ENCODE peak calls at places on chromosomes 6 and 20, in ten cellular contexts. I, J, P, Q, H, M, X, W, F and V are unnamed samples.

GRCh38 chr6:27268803-27269202 is 21.3 kb downstream of the PRSS16 start:
- DNase-seq in F (no peak), X (no peak), W (no peak), M (no peak), Q (no peak), J (no peak), H (no peak), I (no peak), P (no peak), V (no peak)

GRCh38 chr20:22430746-22431168 is 153.6 kb downstream of the FOXA2 start:
- DNase-seq in P (no peak), I (no peak), J (no peak), W (no peak), Q (no peak), H (no peak), F (no peak), X (no peak), M (no peak), V (no peak)

GRCh38 chr6:170516783-170517616 is 36.1 kb downstream of the PSMB1 start:
- DNase-seq in F (peak; percentile 40), X (peak; percentile 82), I (peak; percentile 64), H (peak; percentile 59), W (peak; percentile 15), Q (peak; percentile 52), J (no peak), M (peak; percentile 61), P (no peak), V (peak; percentile 19)

GRCh38 chr6:35487653-35488516 is 9.0 kb downstream of the TEAD3 start:
- DNase-seq in W (no peak), P (no peak), X (no peak), Q (no peak), F (no peak), H (peak; percentile 69), J (peak; percentile 16), I (peak; percentile 67), M (no peak), V (no peak)

GRCh38 chr20:56914532-56914931 is 285.4 kb downstream of the TFAP2C start:
- DNase-seq in F (no peak), X (no peak), P (no peak), H (no peak), Q (no peak), M (no peak), W (no peak), I (no peak), J (no peak), V (no peak)

GRCh38 chr20:61692476-61692875 is 373.2 kb downstream of the TAF4 start:
- DNase-seq in M (no peak), I (no peak), X (no peak), J (no peak), W (no peak), F (no peak), P (no peak), H (no peak), Q (no peak), V (no peak)

GRCh38 chr6:81938014-81938761 is 185.7 kb upstream of the TENT5A start:
- DNase-seq in F (no peak), P (no peak), Q (no peak), H (no peak), X (no peak), I (peak; percentile 76), M (peak; percentile 70), J (no peak), W (no peak), V (no peak)

GRCh38 chr6:148144917-148145521 is 197.6 kb upstream of the SASH1 start:
- DNase-seq in X (peak; percentile 93), H (peak; percentile 72), W (peak; percentile 68), P (peak; percentile 70), M (peak; percentile 71), F (peak; percentile 36), Q (peak; percentile 2), J (peak; percentile 76), I (peak; percentile 52), V (peak; percentile 76)

GRCh38 chr6:169086020-169086419 is 167.6 kb downstream of the THBS2 start:
- DNase-seq in X (no peak), P (no peak), J (no peak), F (no peak), H (no peak), W (no peak), Q (no peak), M (no peak), I (peak; percentile 86), V (no peak)

DNA sequence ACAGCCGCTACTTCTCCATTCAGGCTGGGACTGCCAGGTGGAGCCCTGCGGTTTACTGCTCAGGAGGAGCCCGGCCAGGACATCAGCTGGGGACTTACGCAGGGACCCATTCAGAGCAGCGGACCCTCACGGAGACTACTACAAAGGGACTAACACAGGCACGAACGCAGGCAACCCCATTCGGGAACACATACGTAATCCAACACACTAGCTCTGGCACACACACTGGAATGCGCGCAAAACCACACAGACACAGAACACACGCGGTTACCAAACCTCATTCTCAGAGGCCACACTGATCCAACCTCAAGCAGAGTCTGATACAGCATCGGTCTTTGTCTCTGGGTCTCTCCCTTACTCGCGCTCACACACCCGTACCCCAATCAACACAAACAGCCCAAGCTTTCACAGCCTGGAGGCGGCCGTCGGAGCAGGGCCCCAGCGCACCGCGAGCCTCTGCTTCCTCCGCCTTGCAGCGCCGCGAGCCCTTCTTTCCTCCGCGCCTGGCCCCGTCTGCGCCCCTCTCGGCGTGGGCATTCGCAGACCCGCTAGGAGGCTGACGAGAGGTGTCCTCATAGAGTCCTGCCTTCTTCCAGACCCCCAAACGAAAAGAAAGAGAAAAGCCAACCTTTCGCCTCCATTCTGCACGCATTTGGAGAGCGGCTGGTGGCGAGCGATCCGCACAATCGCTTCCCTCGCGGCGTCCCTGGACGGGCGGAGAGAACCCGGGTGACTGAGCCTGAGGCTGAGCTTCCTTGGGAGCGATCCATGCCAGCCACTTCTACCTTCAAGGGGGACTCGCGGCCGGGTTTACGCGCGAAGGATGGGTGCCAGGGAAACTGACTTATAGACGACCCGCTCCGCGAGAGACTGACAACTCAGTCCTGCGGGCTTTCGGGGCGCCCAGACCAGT is 961 bp upstream of the SLC32A1 start:
- DNase-seq in J (no peak), W (no peak), H (no peak), Q (no peak), X (no peak), F (no peak), P (no peak), M (no peak), I (no peak), V (no peak)
- H3K4me3 ChIP-seq in J (no peak overlapping the region), W (no peak overlapping the region), H (no peak overlapping the region), Q (no peak overlapping the region), X (no peak overlapping the region), F (peak overlapping the region; percentile 26), P (no peak overlapping the region), M (peak overlapping the region; percentile 35), I (no peak overlapping the region), V (no peak overlapping the region)

GRCh38 chr6:56347526-56347925 is 100.1 kb upstream of the COL21A1 start:
- DNase-seq in P (no peak), F (no peak), X (no peak), M (no peak), W (no peak), H (no peak), I (no peak), J (no peak), Q (no peak), V (no peak)

GRCh38 chr6:56345539-56346090 is 98.2 kb upstream of the COL21A1 start:
- DNase-seq in I (no peak), M (no peak), W (no peak), P (no peak), X (no peak), Q (no peak), F (no peak), H (no peak), J (no peak), V (no peak)

GRCh38 chr6:56349196-56349595 is 101.8 kb upstream of the COL21A1 start:
- DNase-seq in M (no peak), J (no peak), H (no peak), W (no peak), X (no peak), Q (no peak), P (no peak), F (no peak), I (no peak), V (no peak)

GRCh38 chr6:56348578-56348977 is 101.2 kb upstream of the COL21A1 start:
- DNase-seq in I (no peak), F (no peak), M (no peak), H (no peak), W (no peak), X (no peak), Q (no peak), J (no peak), P (no peak), V (no peak)

GRCh38 chr6:56346958-56347357 is 99.6 kb upstream of the COL21A1 start:
- DNase-seq in P (no peak), M (no peak), I (no peak), Q (no peak), F (peak; percentile 2), J (no peak), W (no peak), X (no peak), H (no peak), V (no peak)
- H3K4me1 ChIP-seq in P (no peaks in the 10 kb centered on the region), M (no peaks in the 10 kb centered on the region), I (no peaks in the 10 kb centered on the region), Q (no peaks in the 10 kb centered on the region), F (no peaks in the 10 kb centered on the region), J (no peaks in the 10 kb centered on the region), W (no peaks in the 10 kb centered on the region), X (no peaks in the 10 kb centered on the region), H (no peaks in the 10 kb centered on the region), V (no peaks in the 10 kb centered on the region)

DNA sequence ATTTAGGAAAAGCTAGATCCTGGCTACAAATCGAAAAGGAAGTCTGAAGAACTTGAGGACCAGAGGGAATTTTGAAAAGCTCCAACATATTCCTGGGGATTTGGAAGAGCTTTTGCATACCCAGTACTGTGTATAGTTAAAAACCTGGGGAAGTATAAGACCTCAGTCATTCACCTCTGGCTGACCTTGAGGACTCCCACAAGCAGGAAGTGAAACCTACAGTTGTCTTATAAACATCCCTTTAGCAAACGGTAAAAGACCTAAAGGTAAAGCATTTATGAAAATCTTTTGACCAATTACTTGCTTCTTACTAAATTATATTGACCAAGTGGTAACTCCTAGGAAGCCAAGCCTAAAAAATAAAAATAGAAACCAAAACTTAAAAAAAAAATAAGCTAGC is 175.0 kb downstream of the HAO1 start:
- DNase-seq in X (peak; percentile 42), J (no peak), M (no peak), Q (no peak), H (no peak), F (no peak), P (no peak), I (no peak), W (no peak), V (no peak)
- H3K9me3 ChIP-seq in X (peaks cover 18% of the 10 kb centered on the region), J (no peaks in the 10 kb centered on the region), M (no peaks in the 10 kb centered on the region), Q (no peaks in the 10 kb centered on the region), H (no peaks in the 10 kb centered on the region), F (no peaks in the 10 kb centered on the region), P (no peaks in the 10 kb centered on the region), I (no peaks in the 10 kb centered on the region), W (no peaks in the 10 kb centered on the region), V (no peaks in the 10 kb centered on the region)

DNA sequence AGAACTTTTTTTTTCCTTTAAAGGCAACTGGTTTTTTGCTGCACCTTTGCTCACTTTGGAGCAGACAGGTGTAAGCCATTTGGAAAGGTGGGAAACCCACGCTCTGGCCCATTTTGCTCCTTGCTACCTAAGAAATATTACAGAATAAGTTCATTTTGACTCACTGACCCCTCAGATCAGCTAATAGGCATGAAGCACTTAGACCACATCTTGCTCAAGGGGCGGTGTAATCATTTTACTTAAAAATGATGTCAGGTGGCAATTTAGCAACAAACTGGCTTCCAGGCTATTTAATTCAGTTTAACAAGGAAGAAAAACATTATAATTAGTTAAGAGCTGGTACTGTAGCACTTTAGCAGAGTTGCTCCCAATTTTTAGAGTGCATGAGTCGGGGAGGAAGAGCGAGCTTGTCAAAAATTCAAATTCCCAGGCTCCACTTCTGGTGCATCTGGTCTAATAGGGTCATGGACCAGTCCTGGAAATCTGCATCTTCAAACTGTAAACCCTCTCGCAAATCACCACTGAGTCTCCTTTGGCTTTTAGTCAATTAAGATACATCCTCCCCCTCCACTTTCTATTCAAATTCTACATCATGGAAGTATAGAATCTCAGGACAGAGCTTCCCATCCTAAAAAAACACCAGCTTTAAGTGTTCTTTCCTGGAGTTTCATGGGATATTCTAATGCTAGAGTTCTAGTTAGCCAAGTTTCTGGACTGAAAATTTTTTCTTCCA is 38.2 kb downstream of the JAG1 start:
- DNase-seq in W (no peak), X (no peak), I (no peak), H (no peak), J (no peak), P (no peak), M (no peak), F (no peak), Q (no peak), V (no peak)
- H3K4me3 ChIP-seq in W (no peak overlapping the region), X (no peak overlapping the region), I (no peak overlapping the region), H (no peak overlapping the region), J (no peak overlapping the region), P (no peak overlapping the region), M (no peak overlapping the region), F (no peak overlapping the region), Q (no peak overlapping the region), V (no peak overlapping the region)